ENCODE peak calls at places on chromosomes 6 and 20, in five cellular contexts. D, N, T, B and U are unnamed samples.

GRCh38 chr6:148379481-148379880 is 36.8 kb downstream of the SASH1 start:
- DNase-seq in D (no peak), N (no peak), T (no peak), B (no peak), U (no peak)

GRCh38 chr6:3176562-3177355 is 19.4 kb upstream of the TUBB2A start:
- DNase-seq in B (peak; percentile 96), D (no peak), N (no peak), T (no peak), U (no peak)

GRCh38 chr6:100657678-100658330 is 193.1 kb upstream of the SIM1 start:
- DNase-seq in N (no peak), B (no peak), D (no peak), T (no peak), U (no peak)

GRCh38 chr6:113047932-113048331 is 700.8 kb downstream of the RFPL4B start:
- DNase-seq in D (no peak), T (no peak), N (no peak), B (peak; percentile 8), U (no peak)

GRCh38 chr6:143598466-143599080 is 79.2 kb upstream of the PHACTR2 start:
- DNase-seq in T (no peak), N (no peak), D (no peak), B (no peak), U (no peak)

GRCh38 chr6:81801489-81801888 is 49.0 kb upstream of the TENT5A start:
- DNase-seq in T (no peak), D (no peak), B (no peak), N (no peak), U (no peak)

GRCh38 chr20:32960222-32960518 is 44.1 kb downstream of the SUN5 start:
- DNase-seq in N (no peak), T (no peak), D (no peak), B (no peak), U (no peak)

GRCh38 chr6:132961610-132962009 is 147.2 kb downstream of the RPS12 start:
- DNase-seq in D (no peak), N (no peak), B (no peak), T (no peak), U (no peak)

GRCh38 chr20:25191051-25191450 is 4.5 kb upstream of the ENTPD6 start:
- DNase-seq in T (no peak), B (no peak), N (no peak), D (no peak), U (no peak)

GRCh38 chr20:64064145-64064698 is 1.2 kb downstream of the TCEA2 start:
- DNase-seq in T (no peak), N (peak; percentile 92), D (no peak), B (peak; percentile 98), U (no peak)

GRCh38 chr6:5950448-5950847 is 56.3 kb downstream of the NRN1 start:
- DNase-seq in D (no peak), N (no peak), T (no peak), B (no peak), U (no peak)

GRCh38 chr20:5065489-5066383 is 54.0 kb downstream of the PCNA start:
- DNase-seq in D (peak; percentile 89), N (peak; percentile 66), B (peak; percentile 97), T (peak; percentile 61), U (no peak)

GRCh38 chr6:154766288-154766687 is 33.1 kb downstream of the SCAF8 start:
- DNase-seq in B (no peak), N (no peak), D (no peak), T (no peak), U (no peak)

GRCh38 chr20:45124365-45124764 is at the start of gene WFDC12:
- DNase-seq in D (no peak), B (no peak), T (no peak), N (no peak), U (no peak)

GRCh38 chr6:39362487-39362865 is 40.0 kb upstream of the KCNK16 start:
- DNase-seq in D (no peak), B (peak; percentile 52), T (no peak), N (no peak), U (no peak)

GRCh38 chr6:68339488-68339887 is 295.6 kb upstream of the ADGRB3 start:
- DNase-seq in N (no peak), D (no peak), B (no peak), T (no peak), U (no peak)

DNA sequence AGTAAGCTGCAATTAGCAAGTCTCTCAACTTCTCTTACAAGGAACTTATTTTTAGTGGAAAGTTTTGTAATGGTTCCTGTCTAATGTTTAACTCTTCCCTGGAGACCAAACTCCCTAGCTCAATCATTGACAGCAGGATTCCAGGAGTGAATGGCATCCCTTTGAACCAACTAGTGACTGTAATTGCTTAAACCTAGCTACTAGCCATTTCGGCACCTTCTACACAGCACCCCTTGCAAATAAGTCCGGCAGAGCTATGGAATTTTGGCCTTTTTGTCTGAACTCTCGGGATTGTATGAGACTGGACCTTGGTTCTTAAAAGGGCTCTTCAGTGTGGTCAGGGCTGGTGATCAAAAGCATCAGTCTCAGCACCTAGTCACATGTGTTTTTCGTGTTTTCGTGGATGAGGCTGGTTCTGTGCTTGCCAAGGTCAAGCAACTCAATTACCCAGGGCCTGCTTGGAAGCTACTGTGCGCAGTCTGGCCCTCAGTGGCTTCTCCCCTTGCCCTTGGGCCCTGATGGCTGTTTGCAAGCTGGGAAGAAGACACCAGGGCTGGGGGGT is 135.3 kb upstream of the NEDD9 start:
- DNase-seq in D (peak; percentile 9), T (no peak), B (no peak), N (no peak), U (no peak)
- H3K27ac ChIP-seq in D (peak overlapping the region; percentile 45), T (peak overlapping the region; percentile 86), B (no peak overlapping the region), N (peak overlapping the region; percentile 87), U (no peak overlapping the region)

GRCh38 chr6:157762636-157763035 is 60.4 kb upstream of the SNX9 start:
- DNase-seq in T (no peak), D (no peak), N (no peak), B (no peak), U (peak; percentile 74)

GRCh38 chr6:157761926-157762325 is 61.1 kb upstream of the SNX9 start:
- DNase-seq in N (no peak), D (no peak), T (no peak), B (no peak), U (no peak)

GRCh38 chr6:157764346-157765068 is 58.5 kb upstream of the SNX9 start:
- DNase-seq in B (peak; percentile 92), N (peak; percentile 83), T (peak; percentile 62), D (peak; percentile 32), U (peak; percentile 97)

GRCh38 chr6:157763894-157764345 is 59.1 kb upstream of the SNX9 start:
- DNase-seq in D (no peak), T (no peak), B (no peak), N (no peak), U (no peak)

DNA sequence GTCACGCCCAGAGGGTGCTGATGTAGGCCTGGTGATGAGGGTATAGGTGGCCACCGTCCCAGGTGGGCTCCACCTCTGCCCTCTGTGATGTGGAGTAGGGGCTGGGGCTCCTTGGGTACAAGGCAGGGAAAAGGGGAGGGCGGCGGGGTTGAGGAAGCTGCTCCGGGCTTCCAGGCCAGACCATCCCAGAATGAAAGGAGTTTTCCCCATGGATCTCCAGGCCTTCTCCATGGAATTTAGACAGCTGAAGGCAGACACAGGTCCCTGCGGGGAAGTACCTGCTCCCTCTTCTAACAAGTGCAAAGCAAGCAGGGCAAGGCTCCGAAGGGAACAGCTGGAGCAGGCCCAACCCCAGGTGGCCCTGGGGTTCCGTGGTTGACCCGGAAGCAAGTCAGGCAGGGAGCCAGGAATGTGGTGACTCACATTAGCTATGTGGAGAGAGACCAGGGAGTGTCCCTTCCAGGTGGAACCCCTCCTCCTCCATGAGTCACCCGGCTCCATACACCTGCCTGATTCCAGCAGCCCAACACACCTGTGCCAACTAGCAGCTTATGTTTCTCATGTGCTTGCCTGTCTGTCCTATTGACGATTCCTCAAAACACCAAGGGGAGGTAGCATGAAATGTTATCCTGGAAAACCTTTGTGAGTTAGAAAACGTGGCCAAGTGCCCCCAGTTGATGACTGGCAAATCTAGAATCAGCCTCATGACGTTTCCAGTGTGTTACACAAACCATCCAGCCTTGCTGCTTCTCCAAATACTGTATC is 59.7 kb upstream of the SNX9 start:
- DNase-seq in B (no peak), T (no peak), D (peak; percentile 99), N (peak; percentile 80), U (no peak)
- H3K4me1 ChIP-seq in B (peaks cover 41% of the 10 kb centered on the region), T (peaks cover 40% of the 10 kb centered on the region), D (peaks cover 19% of the 10 kb centered on the region), N (peaks cover 6% of the 10 kb centered on the region), U (peaks cover 59% of the 10 kb centered on the region)

GRCh38 chr6:139325003-139325600 is 33.3 kb upstream of the TXLNB start:
- DNase-seq in D (no peak), N (no peak), B (peak; percentile 25), T (no peak), U (no peak)
- H3K27ac ChIP-seq in D (no peak overlapping the region), N (peak overlapping the region; percentile 39), B (no peak overlapping the region), T (no peak overlapping the region), U (no peak overlapping the region)

DNA sequence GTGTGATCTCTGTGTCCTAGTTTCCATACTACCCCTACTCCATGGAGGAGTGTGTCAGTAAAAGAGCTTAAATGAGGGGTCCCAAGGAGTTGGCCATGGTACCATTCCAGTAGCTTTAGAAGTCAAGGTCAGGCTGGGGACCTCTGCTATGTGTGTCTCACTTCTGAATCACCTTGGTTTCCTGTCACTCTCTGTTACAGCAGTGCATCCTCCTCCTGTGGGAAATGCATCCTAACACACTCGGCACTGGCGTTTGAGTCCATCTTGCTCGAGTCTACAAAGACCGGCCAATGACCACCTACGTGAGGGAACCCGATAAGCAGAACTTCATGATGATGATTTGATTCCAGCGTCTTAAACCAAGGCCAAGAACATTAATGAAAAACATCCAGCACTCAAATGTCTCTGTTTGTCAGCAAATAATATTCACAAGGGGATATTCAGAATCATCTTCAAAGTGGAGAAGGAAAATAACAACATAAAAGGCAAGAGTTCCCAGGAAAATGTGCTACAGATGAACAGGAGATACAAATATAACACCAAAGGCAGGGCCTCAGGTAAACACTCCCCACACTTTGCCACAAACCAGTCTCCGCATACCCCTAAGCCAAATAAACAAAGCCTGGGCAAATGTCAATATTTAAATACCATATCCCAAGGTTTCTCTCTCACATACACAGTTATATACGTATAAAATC is 32.4 kb downstream of the TRAM2 start:
- DNase-seq in D (no peak), B (no peak), N (no peak), T (no peak), U (no peak)
- H3K4me1 ChIP-seq in D (peaks cover 29% of the 10 kb centered on the region), B (peaks cover 98% of the 10 kb centered on the region), N (peaks cover 56% of the 10 kb centered on the region), T (peaks cover 81% of the 10 kb centered on the region), U (peaks cover 67% of the 10 kb centered on the region)

DNA sequence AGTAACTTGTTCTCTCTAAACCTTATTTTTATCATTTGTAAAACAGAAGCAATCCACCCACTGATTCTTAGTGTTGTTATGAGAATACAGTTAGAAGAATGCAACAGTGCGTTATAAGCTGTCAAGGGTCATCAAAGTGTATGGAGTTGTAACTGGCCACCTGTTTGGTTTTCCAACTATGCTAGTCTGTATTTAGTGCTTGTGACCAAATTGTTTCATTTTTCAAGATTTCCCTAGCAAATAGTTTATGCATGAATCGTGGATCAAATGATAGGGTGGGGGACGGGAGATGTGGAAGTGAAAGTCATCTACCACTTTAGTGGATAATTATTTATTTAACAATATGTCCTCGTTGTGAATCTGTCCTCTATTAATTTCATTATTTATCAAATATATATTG is 175.4 kb upstream of the HDDC2 start:
- DNase-seq in N (no peak), D (no peak), B (no peak), T (no peak), U (no peak)
- H3K27ac ChIP-seq in N (no peak overlapping the region), D (no peak overlapping the region), B (peak overlapping the region; percentile 80), T (no peak overlapping the region), U (no peak overlapping the region)